ENCODE peak calls at places on chromosomes 3 and 15, in eight cellular contexts. G is activated CD8-positive, alpha-beta memory T cell treated with anti-CD3 and anti-CD28 coated beads for 1 hour; Y is cardiac septum; T is SHP77; Z is neural progenitor cell; Q is progenitor cell of endocrine pancreas; E is mucosa of gallbladder; L is activated effector memory CD4-positive, alpha-beta T cell treated with Interleukin-2 at 50 U/mL for 16 hours. N is an unnamed sample.
A peak's percentile ranks its signal among the peaks of the same experiment; 100 is the strongest.

GRCh38 chr15:68644088-68644904 is 65.5 kb downstream of the CORO2B start:
- DNase-seq in G (no peak), Y (peak; percentile 15), T (no peak), Z (no peak), Q (no peak), E (no peak), L (no peak), N (no peak)

GRCh38 chr15:57866149-57866736 is 159.7 kb downstream of the POLR2M start:
- DNase-seq in G (peak; percentile 13), Y (no peak), T (peak; percentile 62), Z (peak; percentile 67), Q (peak; percentile 29), E (peak; percentile 58), L (peak; percentile 13), N (no peak)

GRCh38 chr3:318903-319302 is 122.3 kb downstream of the CHL1 start:
- DNase-seq in G (no peak), Y (no peak), T (no peak), Z (no peak), Q (no peak), E (no peak), L (no peak), N (no peak)

GRCh38 chr15:31098491-31098917 is 3.0 kb downstream of the TRPM1 start:
- DNase-seq in G (no peak), Y (no peak), T (no peak), Z (no peak), Q (no peak), E (no peak), L (no peak), N (no peak)

GRCh38 chr3:10867384-10867783 is 51.4 kb downstream of the SLC6A11 start:
- DNase-seq in G (no peak), Y (no peak), T (no peak), Z (peak; percentile 78), Q (peak; percentile 41), E (no peak), L (no peak), N (no peak)

GRCh38 chr3:150761831-150762661 is 923 bp downstream of the SIAH2 start:
- DNase-seq in G (peak; percentile 13), Y (no peak), T (no peak), Z (peak; percentile 79), Q (peak; percentile 14), E (peak; percentile 62), L (peak; percentile 25), N (no peak)

GRCh38 chr3:142904639-142905441 is 16.0 kb upstream of the PCOLCE2 start:
- DNase-seq in G (no peak), Y (no peak), T (no peak), Z (peak; percentile 20), Q (no peak), E (peak; percentile 59), L (no peak), N (no peak)

GRCh38 chr3:192899540-192899982 is 18.1 kb downstream of the MB21D2 start:
- DNase-seq in G (no peak), Y (no peak), T (no peak), Z (no peak), Q (no peak), E (no peak), L (no peak), N (no peak)

GRCh38 chr3:56878046-56878445 is 76.3 kb upstream of the ARHGEF3 start:
- DNase-seq in G (no peak), Y (no peak), T (no peak), Z (no peak), Q (no peak), E (no peak), L (no peak), N (no peak)

GRCh38 chr15:90866161-90866715 is 2.1 kb upstream of the FURIN start:
- DNase-seq in G (no peak), Y (no peak), T (no peak), Z (no peak), Q (no peak), E (no peak), L (no peak), N (peak; percentile 4)

GRCh38 chr3:30638685-30639412 is 32.4 kb downstream of the TGFBR2 start:
- DNase-seq in G (no peak), Y (no peak), T (no peak), Z (no peak), Q (no peak), E (no peak), L (no peak), N (no peak)

GRCh38 chr15:33852570-33852969 is 115.7 kb upstream of the CHRM5 start:
- DNase-seq in G (no peak), Y (no peak), T (no peak), Z (no peak), Q (no peak), E (no peak), L (no peak), N (no peak)

N was measured in DMS153.